ENCODE peak calls at places on chromosomes 1 and 21, in seven cellular contexts. Y is NCI-H446 treated with DMSO at 0.1 percent for 48 hours, F is T-cell, X is globus pallidus, D is lower lobe of right lung, O is MCF 10A, C is EH. G is an unnamed sample.

GRCh38 chr1:48675251-48675650 is 101.4 kb downstream of the BEND5 start:
- DNase-seq in O (peak), Y (no peak), F (no peak), D (no peak), C (no peak), X (no peak), G (no peak)

GRCh38 chr1:4062560-4062959 is 162.5 kb upstream of the C1orf174 start:
- DNase-seq in F (no peak), C (no peak), X (no peak), Y (no peak), D (no peak), O (no peak), G (no peak)

GRCh38 chr1:247548092-247548491 is 842 bp upstream of the GCSAML start:
- DNase-seq in D (no peak), O (no peak), X (no peak), Y (no peak), F (peak), C (no peak), G (no peak)

GRCh38 chr1:213570487-213570886 is 417.3 kb upstream of the PROX1 start:
- DNase-seq in D (no peak), F (no peak), C (no peak), X (no peak), O (no peak), Y (no peak), G (no peak)

GRCh38 chr1:227134686-227135314 is 183.5 kb downstream of the CDC42BPA start:
- DNase-seq in C (no peak), F (no peak), Y (no peak), X (no peak), D (no peak), O (no peak), G (no peak)

GRCh38 chr1:25707280-25708016 is 90.9 kb downstream of the MAN1C1 start:
- DNase-seq in D (no peak), C (peak), O (no peak), Y (no peak), F (no peak), X (no peak), G (no peak)

GRCh38 chr1:27525296-27526271 is 35.6 kb upstream of the WASF2 start:
- DNase-seq in Y (no peak), F (peak), C (peak), X (peak), O (no peak), D (peak), G (no peak)

GRCh38 chr1:220954321-220954720 is 75.1 kb downstream of the HLX start:
- DNase-seq in F (no peak), O (no peak), Y (no peak), D (no peak), C (no peak), X (no peak), G (no peak)

GRCh38 chr21:41410767-41411448 is 15.1 kb upstream of the MX1 start:
- DNase-seq in X (no peak), D (no peak), O (peak), F (no peak), Y (no peak), C (no peak), G (no peak)

GRCh38 chr1:8402109-8402704 is 84.3 kb downstream of the SLC45A1 start:
- DNase-seq in F (no peak), D (no peak), Y (no peak), X (no peak), O (no peak), C (no peak), G (no peak)

GRCh38 chr1:235160965-235161684 is at the start of gene RBM34:
- DNase-seq in D (peak), C (peak), O (peak), X (peak), Y (peak), F (peak), G (peak)

GRCh38 chr1:21669287-21670058 is at the start of gene RAP1GAP:
- DNase-seq in X (no peak), C (peak), Y (no peak), O (no peak), D (peak), F (no peak), G (no peak)

GRCh38 chr21:26079376-26079775 is 91.2 kb downstream of the APP start:
- DNase-seq in D (no peak), Y (no peak), X (no peak), O (no peak), C (peak), F (no peak), G (no peak)

GRCh38 chr1:53736290-53736689 is 2.7 kb downstream of the GLIS1 start:
- DNase-seq in Y (no peak), X (no peak), O (no peak), C (peak), F (no peak), D (no peak), G (no peak)

GRCh38 chr1:228866498-228866897 is 131.2 kb downstream of the RHOU start:
- DNase-seq in D (no peak), F (no peak), Y (no peak), O (no peak), X (no peak), C (no peak), G (no peak)

GRCh38 chr1:160189649-160190625 is at the start of gene CASQ1:
- DNase-seq in O (peak), Y (peak), D (no peak), C (peak), X (no peak), F (no peak), G (no peak)

GRCh38 chr1:47887959-47888629 is 109.1 kb downstream of the TRABD2B start:
- DNase-seq in X (no peak), Y (no peak), O (no peak), D (no peak), C (no peak), F (no peak), G (no peak)

GRCh38 chr1:59509341-59509869 is 212.5 kb downstream of the FGGY start:
- DNase-seq in F (no peak), D (no peak), Y (no peak), C (no peak), X (no peak), O (no peak), G (no peak)

GRCh38 chr1:20496241-20496661 is 10.2 kb upstream of the CAMK2N1 start:
- DNase-seq in O (peak), X (no peak), D (no peak), Y (no peak), C (peak), F (no peak), G (no peak)

GRCh38 chr1:6183520-6183989 is 3.4 kb upstream of the CHD5 start:
- DNase-seq in O (peak), X (no peak), F (no peak), C (peak), D (no peak), Y (no peak), G (no peak)

GRCh38 chr1:156496211-156496761 is 4.3 kb downstream of the MEF2D start:
- DNase-seq in O (no peak), C (peak), X (no peak), F (no peak), Y (no peak), D (no peak), G (no peak)

GRCh38 chr1:227795732-227796131 is 19.7 kb upstream of the PRSS38 start:
- DNase-seq in O (no peak), D (no peak), C (no peak), F (no peak), X (no peak), Y (no peak), G (no peak)

G was measured in natural killer cell.